ENCODE peak calls at places on chromosomes 3 and 15, in five cellular contexts. One of them, this sample, is unnamed.

GRCh38 chr15:66907826-66908502 is 157.4 kb upstream of the SMAD3 start:
- DNase-seq in dorsolateral prefrontal cortex: peak
- DNase-seq in Ammon's horn: peak
- DNase-seq in stimulated activated naive CD8-positive, alpha-beta T cell treated with anti-CD3 and anti-CD28 coated beads, Interleukin-15, amount 100 ng/mL, for 72 hours: no peak
- DNase-seq in A172: no peak
- DNase-seq in this sample: no peak

GRCh38 chr3:140720242-140720641 is 42.4 kb downstream of the TRIM42 start:
- DNase-seq in stimulated activated naive CD8-positive, alpha-beta T cell treated with anti-CD3 and anti-CD28 coated beads, Interleukin-15, amount 100 ng/mL, for 72 hours: no peak
- DNase-seq in Ammon's horn: no peak
- DNase-seq in A172: no peak
- DNase-seq in dorsolateral prefrontal cortex: no peak
- DNase-seq in this sample: no peak

GRCh38 chr3:50652709-50653108 is 22.0 kb upstream of the DOCK3 start:
- DNase-seq in Ammon's horn: no peak
- DNase-seq in A172: peak
- DNase-seq in dorsolateral prefrontal cortex: peak
- DNase-seq in stimulated activated naive CD8-positive, alpha-beta T cell treated with anti-CD3 and anti-CD28 coated beads, Interleukin-15, amount 100 ng/mL, for 72 hours: peak
- DNase-seq in this sample: no peak

GRCh38 chr3:21158801-21159564 is 592.0 kb downstream of the ZNF385D start:
- DNase-seq in Ammon's horn: no peak
- DNase-seq in dorsolateral prefrontal cortex: peak
- DNase-seq in stimulated activated naive CD8-positive, alpha-beta T cell treated with anti-CD3 and anti-CD28 coated beads, Interleukin-15, amount 100 ng/mL, for 72 hours: no peak
- DNase-seq in A172: no peak
- DNase-seq in this sample: no peak

GRCh38 chr15:89377042-89377841 is 42.6 kb upstream of the POLG start:
- DNase-seq in Ammon's horn: no peak
- DNase-seq in dorsolateral prefrontal cortex: no peak
- DNase-seq in A172: no peak
- DNase-seq in stimulated activated naive CD8-positive, alpha-beta T cell treated with anti-CD3 and anti-CD28 coated beads, Interleukin-15, amount 100 ng/mL, for 72 hours: no peak
- DNase-seq in this sample: no peak

GRCh38 chr3:117480493-117480892 is 770.9 kb downstream of the TUSC7 start:
- DNase-seq in Ammon's horn: peak
- DNase-seq in stimulated activated naive CD8-positive, alpha-beta T cell treated with anti-CD3 and anti-CD28 coated beads, Interleukin-15, amount 100 ng/mL, for 72 hours: no peak
- DNase-seq in A172: no peak
- DNase-seq in dorsolateral prefrontal cortex: no peak
- DNase-seq in this sample: no peak

GRCh38 chr3:105906834-105907233 is 38.0 kb upstream of the CBLB start:
- DNase-seq in A172: no peak
- DNase-seq in dorsolateral prefrontal cortex: no peak
- DNase-seq in Ammon's horn: no peak
- DNase-seq in stimulated activated naive CD8-positive, alpha-beta T cell treated with anti-CD3 and anti-CD28 coated beads, Interleukin-15, amount 100 ng/mL, for 72 hours: no peak
- DNase-seq in this sample: no peak

GRCh38 chr3:16174389-16174788 is at the start of gene GALNT15:
- DNase-seq in Ammon's horn: peak
- DNase-seq in A172: no peak
- DNase-seq in stimulated activated naive CD8-positive, alpha-beta T cell treated with anti-CD3 and anti-CD28 coated beads, Interleukin-15, amount 100 ng/mL, for 72 hours: no peak
- DNase-seq in dorsolateral prefrontal cortex: peak
- DNase-seq in this sample: no peak

GRCh38 chr15:50051811-50052419 is 67.1 kb downstream of the ATP8B4 start:
- DNase-seq in A172: peak
- DNase-seq in dorsolateral prefrontal cortex: peak
- DNase-seq in Ammon's horn: peak
- DNase-seq in stimulated activated naive CD8-positive, alpha-beta T cell treated with anti-CD3 and anti-CD28 coated beads, Interleukin-15, amount 100 ng/mL, for 72 hours: peak
- DNase-seq in this sample: peak

GRCh38 chr15:55106155-55106554 is 90.6 kb downstream of the RSL24D1 start:
- DNase-seq in Ammon's horn: no peak
- DNase-seq in stimulated activated naive CD8-positive, alpha-beta T cell treated with anti-CD3 and anti-CD28 coated beads, Interleukin-15, amount 100 ng/mL, for 72 hours: no peak
- DNase-seq in dorsolateral prefrontal cortex: no peak
- DNase-seq in A172: no peak
- DNase-seq in this sample: no peak

GRCh38 chr3:108051005-108051404 is 39.8 kb downstream of the CD47 start:
- DNase-seq in Ammon's horn: no peak
- DNase-seq in dorsolateral prefrontal cortex: no peak
- DNase-seq in stimulated activated naive CD8-positive, alpha-beta T cell treated with anti-CD3 and anti-CD28 coated beads, Interleukin-15, amount 100 ng/mL, for 72 hours: no peak
- DNase-seq in A172: no peak
- DNase-seq in this sample: no peak

GRCh38 chr15:60363024-60363674 is 34.6 kb downstream of the ANXA2 start:
- DNase-seq in A172: no peak
- DNase-seq in dorsolateral prefrontal cortex: no peak
- DNase-seq in stimulated activated naive CD8-positive, alpha-beta T cell treated with anti-CD3 and anti-CD28 coated beads, Interleukin-15, amount 100 ng/mL, for 72 hours: no peak
- DNase-seq in Ammon's horn: no peak
- DNase-seq in this sample: no peak

GRCh38 chr3:71243230-71243629 is 340.3 kb downstream of the FOXP1 start:
- DNase-seq in Ammon's horn: no peak
- DNase-seq in stimulated activated naive CD8-positive, alpha-beta T cell treated with anti-CD3 and anti-CD28 coated beads, Interleukin-15, amount 100 ng/mL, for 72 hours: no peak
- DNase-seq in dorsolateral prefrontal cortex: no peak
- DNase-seq in A172: no peak
- DNase-seq in this sample: no peak

GRCh38 chr3:105938101-105938500 is 69.3 kb upstream of the CBLB start:
- DNase-seq in dorsolateral prefrontal cortex: no peak
- DNase-seq in A172: no peak
- DNase-seq in Ammon's horn: peak
- DNase-seq in stimulated activated naive CD8-positive, alpha-beta T cell treated with anti-CD3 and anti-CD28 coated beads, Interleukin-15, amount 100 ng/mL, for 72 hours: no peak
- DNase-seq in this sample: no peak

GRCh38 chr15:40762919-40763800 is 708 bp upstream of the GCHFR start:
- DNase-seq in dorsolateral prefrontal cortex: no peak
- DNase-seq in Ammon's horn: no peak
- DNase-seq in A172: no peak
- DNase-seq in stimulated activated naive CD8-positive, alpha-beta T cell treated with anti-CD3 and anti-CD28 coated beads, Interleukin-15, amount 100 ng/mL, for 72 hours: no peak
- DNase-seq in this sample: no peak

GRCh38 chr3:128489860-128490649 is 2.9 kb downstream of the GATA2 start:
- DNase-seq in A172: no peak
- DNase-seq in stimulated activated naive CD8-positive, alpha-beta T cell treated with anti-CD3 and anti-CD28 coated beads, Interleukin-15, amount 100 ng/mL, for 72 hours: peak
- DNase-seq in Ammon's horn: no peak
- DNase-seq in dorsolateral prefrontal cortex: peak
- DNase-seq in this sample: no peak

GRCh38 chr3:101273608-101274007 is 46.8 kb downstream of the IMPG2 start:
- DNase-seq in A172: no peak
- DNase-seq in Ammon's horn: no peak
- DNase-seq in dorsolateral prefrontal cortex: no peak
- DNase-seq in stimulated activated naive CD8-positive, alpha-beta T cell treated with anti-CD3 and anti-CD28 coated beads, Interleukin-15, amount 100 ng/mL, for 72 hours: no peak
- DNase-seq in this sample: no peak

GRCh38 chr3:127792664-127793292 is 29.5 kb downstream of the MGLL start:
- DNase-seq in A172: peak
- DNase-seq in stimulated activated naive CD8-positive, alpha-beta T cell treated with anti-CD3 and anti-CD28 coated beads, Interleukin-15, amount 100 ng/mL, for 72 hours: no peak
- DNase-seq in Ammon's horn: no peak
- DNase-seq in dorsolateral prefrontal cortex: no peak
- DNase-seq in this sample: no peak

GRCh38 chr15:65408370-65409283 is 14.1 kb downstream of the IGDCC4 start:
- DNase-seq in Ammon's horn: no peak
- DNase-seq in A172: peak
- DNase-seq in dorsolateral prefrontal cortex: no peak
- DNase-seq in stimulated activated naive CD8-positive, alpha-beta T cell treated with anti-CD3 and anti-CD28 coated beads, Interleukin-15, amount 100 ng/mL, for 72 hours: no peak
- DNase-seq in this sample: no peak

GRCh38 chr3:197002701-197003454 is 26.7 kb downstream of the MELTF start:
- DNase-seq in dorsolateral prefrontal cortex: peak
- DNase-seq in stimulated activated naive CD8-positive, alpha-beta T cell treated with anti-CD3 and anti-CD28 coated beads, Interleukin-15, amount 100 ng/mL, for 72 hours: peak
- DNase-seq in Ammon's horn: peak
- DNase-seq in A172: peak
- DNase-seq in this sample: peak

GRCh38 chr15:64743691-64744090 is 31.7 kb downstream of the RBPMS2 start:
- DNase-seq in stimulated activated naive CD8-positive, alpha-beta T cell treated with anti-CD3 and anti-CD28 coated beads, Interleukin-15, amount 100 ng/mL, for 72 hours: no peak
- DNase-seq in A172: no peak
- DNase-seq in Ammon's horn: no peak
- DNase-seq in dorsolateral prefrontal cortex: no peak
- DNase-seq in this sample: no peak

GRCh38 chr15:85963262-85963760 is 116.4 kb upstream of the AGBL1 start:
- DNase-seq in stimulated activated naive CD8-positive, alpha-beta T cell treated with anti-CD3 and anti-CD28 coated beads, Interleukin-15, amount 100 ng/mL, for 72 hours: no peak
- DNase-seq in A172: no peak
- DNase-seq in dorsolateral prefrontal cortex: no peak
- DNase-seq in Ammon's horn: no peak
- DNase-seq in this sample: no peak

GRCh38 chr3:65729553-65729952 is 309.2 kb downstream of the MAGI1 start:
- DNase-seq in stimulated activated naive CD8-positive, alpha-beta T cell treated with anti-CD3 and anti-CD28 coated beads, Interleukin-15, amount 100 ng/mL, for 72 hours: no peak
- DNase-seq in A172: no peak
- DNase-seq in Ammon's horn: peak
- DNase-seq in dorsolateral prefrontal cortex: no peak
- DNase-seq in this sample: no peak

GRCh38 chr15:71547066-71547465 is 263.3 kb upstream of the NR2E3 start:
- DNase-seq in A172: no peak
- DNase-seq in Ammon's horn: peak
- DNase-seq in dorsolateral prefrontal cortex: peak
- DNase-seq in stimulated activated naive CD8-positive, alpha-beta T cell treated with anti-CD3 and anti-CD28 coated beads, Interleukin-15, amount 100 ng/mL, for 72 hours: no peak
- DNase-seq in this sample: no peak

GRCh38 chr15:43517354-43518072 is at the start of gene MAP1A:
- DNase-seq in Ammon's horn: peak
- DNase-seq in dorsolateral prefrontal cortex: peak
- DNase-seq in stimulated activated naive CD8-positive, alpha-beta T cell treated with anti-CD3 and anti-CD28 coated beads, Interleukin-15, amount 100 ng/mL, for 72 hours: no peak
- DNase-seq in A172: peak
- DNase-seq in this sample: no peak

GRCh38 chr15:31328425-31328998 is 1.9 kb downstream of the KLF13 start:
- DNase-seq in stimulated activated naive CD8-positive, alpha-beta T cell treated with anti-CD3 and anti-CD28 coated beads, Interleukin-15, amount 100 ng/mL, for 72 hours: peak
- DNase-seq in Ammon's horn: no peak
- DNase-seq in A172: no peak
- DNase-seq in dorsolateral prefrontal cortex: no peak
- DNase-seq in this sample: no peak

GRCh38 chr3:178245385-178245778 is 290.9 kb upstream of the KCNMB2 start:
- DNase-seq in Ammon's horn: no peak
- DNase-seq in stimulated activated naive CD8-positive, alpha-beta T cell treated with anti-CD3 and anti-CD28 coated beads, Interleukin-15, amount 100 ng/mL, for 72 hours: no peak
- DNase-seq in dorsolateral prefrontal cortex: no peak
- DNase-seq in A172: no peak
- DNase-seq in this sample: no peak

GRCh38 chr3:48826451-48826850 is 21.2 kb downstream of the PRKAR2A start:
- DNase-seq in Ammon's horn: no peak
- DNase-seq in stimulated activated naive CD8-positive, alpha-beta T cell treated with anti-CD3 and anti-CD28 coated beads, Interleukin-15, amount 100 ng/mL, for 72 hours: no peak
- DNase-seq in dorsolateral prefrontal cortex: no peak
- DNase-seq in A172: peak
- DNase-seq in this sample: no peak

GRCh38 chr3:192879346-192880031 is 38.2 kb downstream of the MB21D2 start:
- DNase-seq in dorsolateral prefrontal cortex: no peak
- DNase-seq in stimulated activated naive CD8-positive, alpha-beta T cell treated with anti-CD3 and anti-CD28 coated beads, Interleukin-15, amount 100 ng/mL, for 72 hours: no peak
- DNase-seq in A172: peak
- DNase-seq in Ammon's horn: no peak
- DNase-seq in this sample: peak

GRCh38 chr15:79091204-79091867 is 756 bp upstream of the RASGRF1 start:
- DNase-seq in dorsolateral prefrontal cortex: peak
- DNase-seq in Ammon's horn: peak
- DNase-seq in A172: no peak
- DNase-seq in stimulated activated naive CD8-positive, alpha-beta T cell treated with anti-CD3 and anti-CD28 coated beads, Interleukin-15, amount 100 ng/mL, for 72 hours: peak
- DNase-seq in this sample: peak

GRCh38 chr3:123818921-123819429 is 65.2 kb downstream of the MYLK start:
- DNase-seq in dorsolateral prefrontal cortex: no peak
- DNase-seq in stimulated activated naive CD8-positive, alpha-beta T cell treated with anti-CD3 and anti-CD28 coated beads, Interleukin-15, amount 100 ng/mL, for 72 hours: no peak
- DNase-seq in A172: peak
- DNase-seq in Ammon's horn: no peak
- DNase-seq in this sample: no peak

GRCh38 chr3:46713898-46714552 is 3.6 kb downstream of the PRSS50 start:
- DNase-seq in stimulated activated naive CD8-positive, alpha-beta T cell treated with anti-CD3 and anti-CD28 coated beads, Interleukin-15, amount 100 ng/mL, for 72 hours: no peak
- DNase-seq in Ammon's horn: peak
- DNase-seq in dorsolateral prefrontal cortex: peak
- DNase-seq in A172: peak
- DNase-seq in this sample: no peak

GRCh38 chr3:39052613-39053012 is 797 bp downstream of the WDR48 start:
- DNase-seq in A172: peak
- DNase-seq in Ammon's horn: no peak
- DNase-seq in dorsolateral prefrontal cortex: no peak
- DNase-seq in stimulated activated naive CD8-positive, alpha-beta T cell treated with anti-CD3 and anti-CD28 coated beads, Interleukin-15, amount 100 ng/mL, for 72 hours: no peak
- DNase-seq in this sample: no peak

GRCh38 chr3:30620402-30621360 is 14.3 kb downstream of the TGFBR2 start:
- DNase-seq in stimulated activated naive CD8-positive, alpha-beta T cell treated with anti-CD3 and anti-CD28 coated beads, Interleukin-15, amount 100 ng/mL, for 72 hours: no peak
- DNase-seq in Ammon's horn: no peak
- DNase-seq in A172: no peak
- DNase-seq in dorsolateral prefrontal cortex: no peak
- DNase-seq in this sample: no peak